ENCODE peak calls at places on chromosomes 13 and 19, in five cellular contexts. One of them, this sample, is unnamed.
A peak's percentile ranks its signal among the peaks of the same experiment; 100 is the strongest.

GRCh38 chr13:58085819-58086218 is 454.3 kb downstream of the PCDH17 start:
- DNase-seq in HL-60: peak; percentile 62
- DNase-seq in fibroblast of mammary gland: no peak
- DNase-seq in uterus: no peak
- DNase-seq in pancreas: no peak
- DNase-seq in this sample: no peak

GRCh38 chr13:102470283-102470920 is 68.6 kb upstream of the FGF14 start:
- DNase-seq in pancreas: no peak
- DNase-seq in HL-60: peak; percentile 42
- DNase-seq in fibroblast of mammary gland: no peak
- DNase-seq in uterus: no peak
- DNase-seq in this sample: no peak

GRCh38 chr19:48329167-48329891 is 4.0 kb downstream of the EMP3 start:
- DNase-seq in fibroblast of mammary gland: peak; percentile 56
- DNase-seq in pancreas: no peak
- DNase-seq in uterus: no peak
- DNase-seq in HL-60: peak; percentile 45
- DNase-seq in this sample: peak; percentile 72

GRCh38 chr13:48949566-48950506 is 25.9 kb upstream of the FNDC3A start:
- DNase-seq in uterus: no peak
- DNase-seq in fibroblast of mammary gland: no peak
- DNase-seq in pancreas: no peak
- DNase-seq in HL-60: no peak
- DNase-seq in this sample: no peak

GRCh38 chr19:43532571-43532961 is 422 bp upstream of the ZNF575 start:
- DNase-seq in pancreas: peak; percentile 72
- DNase-seq in fibroblast of mammary gland: no peak
- DNase-seq in uterus: peak; percentile 60
- DNase-seq in HL-60: no peak
- DNase-seq in this sample: no peak

GRCh38 chr13:33184131-33184485 is 101.4 kb downstream of the STARD13 start:
- DNase-seq in HL-60: no peak
- DNase-seq in uterus: no peak
- DNase-seq in fibroblast of mammary gland: no peak
- DNase-seq in pancreas: no peak
- DNase-seq in this sample: no peak

GRCh38 chr19:5130371-5131030 is 161.6 kb downstream of the KDM4B start:
- DNase-seq in uterus: no peak
- DNase-seq in fibroblast of mammary gland: no peak
- DNase-seq in pancreas: no peak
- DNase-seq in HL-60: no peak
- DNase-seq in this sample: no peak

GRCh38 chr13:33934936-33935510 is 117.1 kb downstream of the RFC3 start:
- DNase-seq in fibroblast of mammary gland: no peak
- DNase-seq in uterus: no peak
- DNase-seq in pancreas: no peak
- DNase-seq in HL-60: no peak
- DNase-seq in this sample: no peak

GRCh38 chr13:71864094-71864980 is 2.7 kb downstream of the DACH1 start:
- DNase-seq in fibroblast of mammary gland: no peak
- DNase-seq in HL-60: peak; percentile 95
- DNase-seq in uterus: peak; percentile 54
- DNase-seq in pancreas: peak; percentile 70
- DNase-seq in this sample: no peak

GRCh38 chr19:56508282-56508778 is 675 bp downstream of the ZNF471 start:
- DNase-seq in fibroblast of mammary gland: no peak
- DNase-seq in uterus: no peak
- DNase-seq in HL-60: no peak
- DNase-seq in pancreas: no peak
- DNase-seq in this sample: no peak

GRCh38 chr13:39655569-39656324 is at the start of gene COG6:
- DNase-seq in fibroblast of mammary gland: peak; percentile 84
- DNase-seq in HL-60: peak; percentile 90
- DNase-seq in pancreas: peak; percentile 97
- DNase-seq in uterus: peak; percentile 94
- DNase-seq in this sample: peak; percentile 93

GRCh38 chr13:51770160-51770559 is 33.8 kb downstream of the DHRS12 start:
- DNase-seq in HL-60: no peak
- DNase-seq in uterus: no peak
- DNase-seq in pancreas: no peak
- DNase-seq in fibroblast of mammary gland: no peak
- DNase-seq in this sample: no peak

GRCh38 chr19:12543855-12544254 is 7.4 kb downstream of the ZNF564 start:
- DNase-seq in HL-60: peak; percentile 42
- DNase-seq in pancreas: no peak
- DNase-seq in fibroblast of mammary gland: peak; percentile 51
- DNase-seq in uterus: no peak
- DNase-seq in this sample: no peak

GRCh38 chr19:41774515-41774980 is 19.2 kb downstream of the CEACAM6 start:
- DNase-seq in HL-60: no peak
- DNase-seq in fibroblast of mammary gland: no peak
- DNase-seq in uterus: no peak
- DNase-seq in pancreas: no peak
- DNase-seq in this sample: no peak

GRCh38 chr19:12913871-12914690 is 5.0 kb downstream of the SYCE2 start:
- DNase-seq in uterus: no peak
- DNase-seq in fibroblast of mammary gland: peak; percentile 48
- DNase-seq in HL-60: peak; percentile 97
- DNase-seq in pancreas: no peak
- DNase-seq in this sample: peak; percentile 33

GRCh38 chr19:13849991-13850909 is 26.7 kb upstream of the NANOS3 start:
- DNase-seq in fibroblast of mammary gland: peak; percentile 62
- DNase-seq in HL-60: peak; percentile 61
- DNase-seq in uterus: peak; percentile 92
- DNase-seq in pancreas: peak; percentile 94
- DNase-seq in this sample: peak; percentile 93

GRCh38 chr19:32200312-32201038 is 144.9 kb upstream of the ZNF507 start:
- DNase-seq in pancreas: no peak
- DNase-seq in HL-60: no peak
- DNase-seq in uterus: no peak
- DNase-seq in fibroblast of mammary gland: no peak
- DNase-seq in this sample: no peak

GRCh38 chr13:94249512-94249911 is 230.0 kb downstream of the DCT start:
- DNase-seq in fibroblast of mammary gland: peak; percentile 88
- DNase-seq in HL-60: no peak
- DNase-seq in uterus: no peak
- DNase-seq in pancreas: no peak
- DNase-seq in this sample: peak; percentile 75

GRCh38 chr19:19171821-19172532 is 1.9 kb upstream of the MEF2B start:
- DNase-seq in HL-60: peak; percentile 80
- DNase-seq in pancreas: no peak
- DNase-seq in fibroblast of mammary gland: peak; percentile 42
- DNase-seq in uterus: no peak
- DNase-seq in this sample: peak; percentile 88

GRCh38 chr19:35040474-35040825 is 1.1 kb upstream of the HPN start:
- DNase-seq in HL-60: no peak
- DNase-seq in uterus: no peak
- DNase-seq in fibroblast of mammary gland: no peak
- DNase-seq in pancreas: no peak
- DNase-seq in this sample: no peak

GRCh38 chr19:4140237-4140711 is 13.2 kb upstream of the CREB3L3 start:
- DNase-seq in HL-60: peak; percentile 42
- DNase-seq in fibroblast of mammary gland: peak; percentile 74
- DNase-seq in pancreas: no peak
- DNase-seq in uterus: no peak
- DNase-seq in this sample: peak; percentile 82

GRCh38 chr13:22127277-22128143 is 456.6 kb downstream of the FGF9 start:
- DNase-seq in pancreas: no peak
- DNase-seq in fibroblast of mammary gland: no peak
- DNase-seq in HL-60: no peak
- DNase-seq in uterus: no peak
- DNase-seq in this sample: no peak

GRCh38 chr19:11942843-11943108 is 17.9 kb downstream of the ZNF700 start:
- DNase-seq in uterus: no peak
- DNase-seq in fibroblast of mammary gland: no peak
- DNase-seq in pancreas: no peak
- DNase-seq in HL-60: no peak
- DNase-seq in this sample: no peak

GRCh38 chr13:106344318-106344717 is 191.1 kb downstream of the EFNB2 start:
- DNase-seq in HL-60: no peak
- DNase-seq in fibroblast of mammary gland: no peak
- DNase-seq in pancreas: no peak
- DNase-seq in uterus: no peak
- DNase-seq in this sample: no peak

GRCh38 chr13:106997696-106998095 is 429.8 kb upstream of the ARGLU1 start:
- DNase-seq in HL-60: no peak
- DNase-seq in uterus: no peak
- DNase-seq in pancreas: no peak
- DNase-seq in fibroblast of mammary gland: no peak
- DNase-seq in this sample: no peak

GRCh38 chr13:113628291-113629270 is 29.4 kb downstream of the ATP4B start:
- DNase-seq in uterus: no peak
- DNase-seq in fibroblast of mammary gland: no peak
- DNase-seq in HL-60: no peak
- DNase-seq in pancreas: peak; percentile 45
- DNase-seq in this sample: no peak

GRCh38 chr13:44904982-44905381 is 84.3 kb downstream of the NUFIP1 start:
- DNase-seq in pancreas: no peak
- DNase-seq in HL-60: no peak
- DNase-seq in uterus: peak; percentile 75
- DNase-seq in fibroblast of mammary gland: peak; percentile 98
- DNase-seq in this sample: peak; percentile 95

GRCh38 chr13:107447591-107447990 is 767.7 kb downstream of the LIG4 start:
- DNase-seq in uterus: no peak
- DNase-seq in pancreas: no peak
- DNase-seq in fibroblast of mammary gland: no peak
- DNase-seq in HL-60: no peak
- DNase-seq in this sample: no peak

GRCh38 chr19:38228491-38229439 is 4.7 kb upstream of the DPF1 start:
- DNase-seq in pancreas: peak; percentile 72
- DNase-seq in uterus: no peak
- DNase-seq in HL-60: no peak
- DNase-seq in fibroblast of mammary gland: no peak
- DNase-seq in this sample: no peak

GRCh38 chr19:15010497-15011255 is 31.0 kb upstream of the SLC1A6 start:
- DNase-seq in pancreas: no peak
- DNase-seq in HL-60: no peak
- DNase-seq in fibroblast of mammary gland: no peak
- DNase-seq in uterus: no peak
- DNase-seq in this sample: no peak

GRCh38 chr13:53045110-53045509 is 16.5 kb downstream of the OLFM4 start:
- DNase-seq in uterus: no peak
- DNase-seq in HL-60: no peak
- DNase-seq in fibroblast of mammary gland: no peak
- DNase-seq in pancreas: no peak
- DNase-seq in this sample: no peak

GRCh38 chr13:93788456-93788855 is 561.8 kb downstream of the GPC6 start:
- DNase-seq in fibroblast of mammary gland: no peak
- DNase-seq in uterus: no peak
- DNase-seq in HL-60: no peak
- DNase-seq in pancreas: no peak
- DNase-seq in this sample: no peak

GRCh38 chr13:75760182-75760981 is 124.3 kb downstream of the LMO7 start:
- DNase-seq in uterus: no peak
- DNase-seq in pancreas: no peak
- DNase-seq in fibroblast of mammary gland: peak; percentile 45
- DNase-seq in HL-60: no peak
- DNase-seq in this sample: no peak
- H3K4me3 ChIP-seq in uterus: no peak overlapping the region
- H3K4me3 ChIP-seq in pancreas: peak overlapping the region; percentile 42
- H3K4me3 ChIP-seq in fibroblast of mammary gland: peak overlapping the region; percentile 27
- H3K4me3 ChIP-seq in HL-60: no peak overlapping the region
- H3K4me3 ChIP-seq in this sample: no peak overlapping the region

GRCh38 chr13:29589967-29590366 is 5.5 kb downstream of the SLC7A1 start:
- DNase-seq in fibroblast of mammary gland: no peak
- DNase-seq in uterus: no peak
- DNase-seq in pancreas: no peak
- DNase-seq in HL-60: no peak
- DNase-seq in this sample: no peak
- TF ChIP-seq CTCF in fibroblast of mammary gland: no peak
- TF ChIP-seq CTCF in uterus: no peak
- TF ChIP-seq CTCF in pancreas: no peak
- TF ChIP-seq CTCF in HL-60: no peak
- TF ChIP-seq CTCF in this sample: no peak

GRCh38 chr13:74024856-74025255 is 109.3 kb downstream of the KLF12 start:
- DNase-seq in fibroblast of mammary gland: no peak
- DNase-seq in HL-60: no peak
- DNase-seq in pancreas: no peak
- DNase-seq in uterus: no peak
- DNase-seq in this sample: no peak

GRCh38 chr13:74025369-74025768 is 108.8 kb downstream of the KLF12 start:
- DNase-seq in pancreas: no peak
- DNase-seq in uterus: no peak
- DNase-seq in fibroblast of mammary gland: no peak
- DNase-seq in HL-60: no peak
- DNase-seq in this sample: no peak

GRCh38 chr13:74026753-74027152 is 107.5 kb downstream of the KLF12 start:
- DNase-seq in uterus: no peak
- DNase-seq in pancreas: no peak
- DNase-seq in HL-60: no peak
- DNase-seq in fibroblast of mammary gland: no peak
- DNase-seq in this sample: no peak

GRCh38 chr13:74021507-74021906 is 112.7 kb downstream of the KLF12 start:
- DNase-seq in HL-60: no peak
- DNase-seq in uterus: no peak
- DNase-seq in pancreas: no peak
- DNase-seq in fibroblast of mammary gland: no peak
- DNase-seq in this sample: no peak

DNA sequence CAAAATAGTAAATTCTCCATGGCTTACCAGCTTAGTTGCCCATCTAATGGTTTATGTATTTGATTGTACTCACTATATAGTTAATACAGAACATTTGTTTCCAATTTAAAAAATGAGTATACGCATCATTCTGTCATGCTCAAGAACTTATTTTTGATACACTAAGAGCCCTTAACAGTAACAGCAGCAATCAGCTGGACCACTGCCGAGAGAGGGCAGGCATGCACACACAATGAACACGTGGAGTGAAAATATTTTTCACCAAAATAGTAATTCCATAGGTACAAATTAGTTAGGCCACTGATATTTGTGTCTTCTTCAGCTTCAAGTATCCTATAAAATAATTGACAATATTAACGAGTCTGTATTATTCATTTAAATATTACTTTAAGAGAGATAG is 109.9 kb downstream of the KLF12 start:
- DNase-seq in uterus: no peak
- DNase-seq in HL-60: no peak
- DNase-seq in pancreas: no peak
- DNase-seq in fibroblast of mammary gland: no peak
- DNase-seq in this sample: peak; percentile 57
- H3K4me3 ChIP-seq in uterus: no peak overlapping the region
- H3K4me3 ChIP-seq in HL-60: no peak overlapping the region
- H3K4me3 ChIP-seq in pancreas: no peak overlapping the region
- H3K4me3 ChIP-seq in fibroblast of mammary gland: no peak overlapping the region
- H3K4me3 ChIP-seq in this sample: no peak overlapping the region

DNA sequence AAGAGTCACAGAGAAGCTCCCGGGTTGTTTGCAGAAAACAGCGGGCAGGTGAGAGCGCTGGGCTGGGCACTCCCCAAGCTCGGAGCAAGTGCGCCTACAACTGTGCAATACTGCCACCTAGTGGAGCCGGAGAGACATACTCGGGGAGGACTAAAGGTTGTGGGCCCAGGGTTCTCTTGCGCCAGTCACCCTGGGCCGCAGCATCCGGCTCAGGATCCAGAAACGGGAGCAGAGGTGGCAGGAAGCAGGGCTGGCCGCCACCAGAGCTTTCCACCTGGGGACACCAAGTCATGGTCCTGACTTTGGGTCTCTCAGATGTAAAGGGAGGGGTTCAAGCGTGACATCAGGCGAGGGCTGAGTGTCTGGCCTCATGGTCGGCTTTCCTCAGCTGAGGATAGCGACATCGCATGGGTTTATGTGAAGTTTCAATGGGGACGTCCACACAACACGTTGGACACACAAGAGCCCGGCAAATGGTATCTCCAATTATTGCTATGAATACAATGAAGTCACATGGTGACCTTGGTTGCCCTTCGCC is 11.2 kb upstream of the KLK4 start:
- DNase-seq in uterus: peak; percentile 41
- DNase-seq in pancreas: peak; percentile 89
- DNase-seq in fibroblast of mammary gland: peak; percentile 78
- DNase-seq in HL-60: peak; percentile 76
- DNase-seq in this sample: peak; percentile 48
- TF ChIP-seq CTCF in uterus: peak; percentile 46
- TF ChIP-seq CTCF in pancreas: peak; percentile 94
- TF ChIP-seq CTCF in fibroblast of mammary gland: peak; percentile 79
- TF ChIP-seq CTCF in HL-60: peak; percentile 70
- TF ChIP-seq CTCF in this sample: peak; percentile 78